ENCODE peak calls at places on chromosomes 3 and 15, in nine cellular contexts. S is right cardiac atrium, L is upper lobe of right lung, T is WERI-Rb-1, F is aorta, P is ovary, E is cardiac muscle cell, U is endodermal cell, V is uterus. Q is an unnamed sample.

GRCh38 chr3:61443886-61444285 is 117.5 kb upstream of the PTPRG start:
- DNase-seq in S (no peak), L (no peak), T (no peak), F (no peak), P (no peak), E (no peak), U (no peak), V (no peak), Q (no peak)

GRCh38 chr3:152328841-152329240 is 60.1 kb downstream of the MBNL1 start:
- DNase-seq in S (no peak), L (no peak), T (no peak), F (no peak), P (no peak), E (peak), U (no peak), V (no peak), Q (no peak)

GRCh38 chr15:99708563-99708962 is 24.7 kb downstream of the LYSMD4 start:
- DNase-seq in S (peak), L (peak), T (no peak), F (peak), P (peak), E (peak), U (no peak), V (peak), Q (no peak)

GRCh38 chr3:2765002-2765579 is 345.1 kb downstream of the IL5RA start:
- DNase-seq in S (no peak), L (no peak), T (peak), F (no peak), P (no peak), E (no peak), U (peak), V (no peak), Q (peak)

GRCh38 chr3:48478631-48479555 is 25.1 kb downstream of the SHISA5 start:
- DNase-seq in S (no peak), L (no peak), T (no peak), F (peak), P (no peak), E (no peak), U (peak), V (no peak), Q (no peak)

GRCh38 chr3:64648927-64649906 is 38.6 kb downstream of the ADAMTS9 start:
- DNase-seq in S (no peak), L (no peak), T (no peak), F (no peak), P (no peak), E (no peak), U (no peak), V (no peak), Q (no peak)

GRCh38 chr3:147799601-147800000 is 390.4 kb downstream of the ZIC1 start:
- DNase-seq in S (no peak), L (no peak), T (no peak), F (no peak), P (no peak), E (no peak), U (no peak), V (no peak), Q (no peak)

GRCh38 chr3:10480871-10481378 is 24.5 kb downstream of the ATP2B2 start:
- DNase-seq in S (no peak), L (no peak), T (no peak), F (no peak), P (no peak), E (no peak), U (no peak), V (no peak), Q (no peak)

GRCh38 chr3:70774641-70775040 is 462.2 kb upstream of the MDFIC2 start:
- DNase-seq in S (no peak), L (no peak), T (no peak), F (no peak), P (no peak), E (no peak), U (no peak), V (no peak), Q (no peak)

GRCh38 chr3:138296639-138297038 is 33.0 kb downstream of the NME9 start:
- DNase-seq in S (no peak), L (no peak), T (no peak), F (no peak), P (no peak), E (no peak), U (no peak), V (no peak), Q (no peak)

DNA sequence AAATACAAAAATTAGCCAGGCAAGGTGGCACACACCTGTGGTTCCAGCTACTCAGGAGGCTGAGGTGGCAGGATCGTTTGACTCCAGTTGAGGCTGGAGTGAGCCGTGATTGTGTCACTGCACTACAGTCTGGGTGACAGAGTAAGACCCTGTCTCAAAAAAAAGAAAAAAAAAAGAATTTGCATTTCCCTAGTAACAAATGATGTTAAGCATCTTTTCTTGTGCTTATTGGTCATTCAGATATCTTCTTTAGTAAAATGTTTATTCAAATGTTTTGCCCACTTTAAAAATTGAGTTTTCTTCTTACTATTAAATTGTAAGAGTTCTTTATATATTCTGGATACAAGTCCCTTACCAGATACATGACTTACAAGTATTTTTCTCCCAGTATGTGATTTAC is 48.7 kb downstream of the NFKBIZ start:
- DNase-seq in S (no peak), L (no peak), T (no peak), F (no peak), P (no peak), E (no peak), U (no peak), V (no peak), Q (no peak)
- H3K27ac ChIP-seq in S (no peak), L (no peak), T (no peak), F (no peak), P (no peak), E (no peak), U (no peak), V (no peak), Q (no peak)

DNA sequence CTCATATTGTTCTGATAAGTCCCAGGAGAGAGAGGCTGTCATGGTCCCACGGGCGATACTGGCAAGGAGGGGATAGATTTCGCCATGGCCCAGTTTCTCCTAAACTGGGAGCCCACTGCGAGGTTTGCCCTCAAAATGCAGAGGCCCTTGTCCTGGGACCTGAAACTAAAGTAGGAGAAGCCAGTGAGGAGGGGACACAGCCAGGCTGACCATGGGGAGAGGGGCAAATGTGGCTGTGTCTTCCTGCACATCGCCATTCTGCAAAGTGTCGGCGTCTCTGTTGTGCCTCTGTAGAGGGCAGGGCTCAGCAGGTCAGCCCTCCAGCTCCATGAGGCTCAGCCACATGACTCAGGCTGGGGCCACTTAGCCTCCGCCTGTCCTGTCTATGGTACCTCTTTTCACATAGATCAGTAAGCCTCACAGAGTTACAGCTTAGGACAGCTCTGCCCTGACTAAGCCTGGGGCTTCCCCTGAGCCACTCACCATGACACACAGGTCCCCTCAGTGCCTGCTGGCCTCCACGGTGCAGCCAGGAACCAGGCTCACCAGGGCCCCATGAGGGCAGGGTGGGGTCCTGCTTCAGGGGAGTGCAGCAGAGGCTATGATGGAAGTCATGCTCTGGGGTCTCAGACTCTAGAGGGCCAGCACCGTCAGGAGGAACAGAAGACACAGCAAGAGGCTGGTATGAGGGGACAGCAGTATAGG is 28.6 kb upstream of the PLXNA1 start:
- DNase-seq in S (no peak), L (peak), T (peak), F (peak), P (peak), E (no peak), U (no peak), V (no peak), Q (no peak)
- H3K4me3 ChIP-seq in S (no peak), L (no peak), T (no peak), F (no peak), P (no peak), E (no peak), U (no peak), V (no peak), Q (no peak)

DNA sequence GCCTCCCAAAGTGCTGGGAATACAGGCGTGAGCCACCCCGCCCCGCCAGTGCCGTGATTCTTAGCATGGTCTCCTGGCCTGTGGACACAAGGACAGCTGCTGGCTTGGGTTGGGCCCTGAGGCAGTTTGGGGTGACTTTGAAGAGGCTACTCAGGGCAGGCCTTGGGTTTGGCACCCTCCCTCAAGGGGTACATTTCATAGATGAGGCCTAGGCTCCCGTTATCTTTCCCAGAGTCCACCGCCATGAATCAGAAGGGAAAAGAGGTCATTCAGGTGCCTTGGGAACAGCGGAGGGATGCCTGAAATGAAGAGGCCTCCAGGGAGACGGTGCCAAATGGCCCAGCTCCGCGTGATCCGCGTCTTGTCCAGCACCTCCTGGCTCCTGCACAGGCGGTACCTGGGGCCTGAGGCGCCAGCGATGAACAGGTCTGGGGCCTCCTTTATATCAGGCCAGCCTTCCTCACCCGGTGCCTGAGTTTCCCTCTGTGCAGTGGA is 9.3 kb downstream of the GNAI2 start:
- DNase-seq in S (no peak), L (no peak), T (no peak), F (no peak), P (no peak), E (no peak), U (no peak), V (no peak), Q (peak)
- H3K27ac ChIP-seq in S (peak), L (peak), T (peak), F (no peak), P (peak), E (peak), U (peak), V (peak), Q (peak)

DNA sequence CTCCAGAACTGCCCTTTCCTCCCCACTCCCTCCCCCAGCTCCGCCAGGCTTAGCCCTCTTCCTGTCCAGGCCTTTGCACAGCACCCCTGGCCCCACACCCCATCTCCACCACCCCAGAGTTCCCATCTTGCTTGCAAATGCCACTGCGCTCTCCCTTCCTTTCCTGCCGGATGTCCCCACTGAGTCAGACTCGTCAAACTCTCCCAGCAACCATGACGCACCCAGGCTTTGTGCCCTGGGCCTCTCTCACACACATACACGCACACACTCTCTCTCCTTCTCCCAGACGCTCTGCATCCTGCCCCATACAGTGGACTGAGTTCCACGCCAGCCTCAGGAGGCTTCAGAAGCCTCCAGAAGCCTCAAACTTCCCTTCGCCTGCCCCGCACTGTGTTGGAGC is 2.8 kb upstream of the CCDC9B start:
- DNase-seq in S (peak), L (no peak), T (no peak), F (peak), P (no peak), E (peak), U (no peak), V (no peak), Q (no peak)
- H3K4me3 ChIP-seq in S (no peak), L (no peak), T (no peak), F (no peak), P (no peak), E (no peak), U (no peak), V (no peak), Q (no peak)

DNA sequence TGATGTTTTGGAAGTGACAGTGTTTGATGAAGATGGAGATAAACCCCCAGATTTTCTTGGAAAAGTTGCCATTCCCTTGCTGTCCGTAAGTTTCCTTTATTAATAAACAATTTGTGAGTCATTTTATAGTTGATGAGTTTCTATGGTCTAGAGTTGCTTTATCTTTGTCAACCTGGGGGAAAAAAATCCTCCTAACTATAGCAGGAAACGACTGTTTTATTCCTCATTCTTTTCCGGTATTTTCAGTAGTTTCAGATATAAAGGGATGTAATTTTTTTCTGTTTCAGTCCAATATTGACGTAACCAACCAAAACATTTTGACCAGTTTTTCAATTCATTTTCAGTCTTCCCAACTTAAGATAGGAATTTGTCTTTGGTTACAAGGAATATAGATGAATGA is 154.1 kb downstream of the MCTP2 start:
- DNase-seq in S (no peak), L (no peak), T (no peak), F (no peak), P (no peak), E (no peak), U (no peak), V (no peak), Q (no peak)
- H3K27ac ChIP-seq in S (no peak), L (no peak), T (no peak), F (no peak), P (no peak), E (no peak), U (no peak), V (no peak), Q (no peak)

GRCh38 chr3:95354494-95354893 is 1291.6 kb downstream of the NSUN3 start:
- DNase-seq in S (no peak), L (no peak), T (no peak), F (no peak), P (no peak), E (no peak), U (no peak), V (no peak), Q (no peak)
- H3K4me3 ChIP-seq in S (no peak), L (no peak), T (no peak), F (no peak), P (no peak), E (no peak), U (no peak), V (no peak), Q (no peak)

GRCh38 chr3:126960604-126960995 is 22.3 kb upstream of the PLXNA1 start:
- DNase-seq in S (peak), L (peak), T (no peak), F (peak), P (no peak), E (no peak), U (no peak), V (no peak), Q (no peak)
- H3K27ac ChIP-seq in S (peak), L (no peak), T (no peak), F (no peak), P (peak), E (no peak), U (peak), V (no peak), Q (no peak)

GRCh38 chr3:185332026-185332735 is 30.8 kb upstream of the MAP3K13 start:
- DNase-seq in S (no peak), L (no peak), T (no peak), F (no peak), P (no peak), E (peak), U (no peak), V (no peak), Q (no peak)
- H3K4me3 ChIP-seq in S (no peak), L (no peak), T (no peak), F (no peak), P (no peak), E (no peak), U (no peak), V (no peak), Q (no peak)

DNA sequence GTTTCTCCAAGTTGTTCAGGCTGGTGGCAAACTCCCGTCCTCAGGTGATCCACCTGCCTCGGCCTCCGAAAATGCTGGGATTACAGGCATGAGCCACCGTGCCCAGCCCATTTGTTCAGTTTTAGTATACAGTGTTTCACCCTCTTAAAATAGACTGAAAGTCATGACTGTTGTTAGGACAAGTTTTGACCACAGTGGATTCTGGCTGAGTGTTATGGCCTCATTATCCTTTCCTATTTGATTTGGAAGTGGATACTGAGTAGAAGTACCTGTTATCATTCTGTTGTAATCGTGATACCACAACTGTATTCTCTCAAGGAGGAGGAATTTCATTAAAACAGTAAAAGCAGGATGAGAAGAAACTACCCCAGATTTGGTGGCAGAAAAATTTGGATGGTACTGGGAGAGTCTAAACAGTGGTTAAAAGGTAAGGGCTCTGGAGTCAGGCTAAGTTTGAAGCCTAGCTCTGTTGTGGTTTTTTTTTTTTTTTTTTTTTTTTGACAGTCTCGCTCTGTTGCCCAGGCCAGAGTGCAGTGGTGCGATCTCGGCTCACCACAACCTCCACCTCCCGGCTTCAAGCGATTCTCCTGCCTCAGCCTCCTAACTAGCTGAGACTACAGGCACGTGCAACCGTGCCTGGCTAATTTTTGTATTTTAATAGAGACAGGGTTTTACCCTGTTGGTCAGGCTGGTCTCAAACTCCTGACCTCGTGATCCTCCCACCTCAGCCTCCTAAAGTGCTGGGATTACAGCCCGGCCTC is 2.6 kb downstream of the MAP2K1 start:
- DNase-seq in S (no peak), L (no peak), T (no peak), F (no peak), P (no peak), E (no peak), U (no peak), V (no peak), Q (no peak)
- H3K27ac ChIP-seq in S (no peak), L (no peak), T (no peak), F (no peak), P (no peak), E (no peak), U (no peak), V (no peak), Q (no peak)

GRCh38 chr15:58498821-58499580 is 67.2 kb downstream of the LIPC start:
- DNase-seq in S (peak), L (no peak), T (peak), F (no peak), P (no peak), E (peak), U (no peak), V (no peak), Q (peak)
- H3K4me3 ChIP-seq in S (no peak), L (no peak), T (no peak), F (no peak), P (no peak), E (no peak), U (no peak), V (no peak), Q (no peak)